ENCODE peak calls at places on chromosome 4, in four cellular contexts. D is K562, I is HepG2, C is H1. J is an unnamed sample.

GRCh38 chr4:173524218-173525117 is 5.6 kb downstream of the HAND2 start:
- DNase-seq in D (no peak), I (no peak), C (no peak), J (no peak)

GRCh38 chr4:75653845-75654503 is 19.2 kb downstream of the G3BP2 start:
- DNase-seq in D (no peak), I (peak), C (no peak), J (peak)

GRCh38 chr4:139875456-139875855 is 209.8 kb downstream of the MGST2 start:
- DNase-seq in D (no peak), I (no peak), C (peak), J (no peak)

GRCh38 chr4:184983660-184984356 is 34.5 kb upstream of the HELT start:
- DNase-seq in D (peak), I (peak), C (no peak), J (peak)

GRCh38 chr4:5827108-5828004 is 65.5 kb downstream of the CRMP1 start:
- DNase-seq in D (no peak), I (no peak), C (no peak), J (no peak)

GRCh38 chr4:153763404-153763803 is 3.6 kb upstream of the RNF175 start:
- DNase-seq in D (no peak), I (no peak), C (no peak), J (no peak)

GRCh38 chr4:186699298-186699697 is 24.4 kb downstream of the FAT1 start:
- DNase-seq in D (no peak), I (peak), C (no peak), J (no peak)

GRCh38 chr4:37370052-37370451 is 125.5 kb downstream of the NWD2 start:
- DNase-seq in D (no peak), I (no peak), C (no peak), J (no peak)

GRCh38 chr4:118270492-118270891 is 82.3 kb downstream of the PRSS12 start:
- DNase-seq in D (peak), I (peak), C (no peak), J (peak)

GRCh38 chr4:18197467-18197866 is 175.9 kb upstream of the LCORL start:
- DNase-seq in D (no peak), I (no peak), C (no peak), J (no peak)

GRCh38 chr4:186889876-186890643 is 166.4 kb upstream of the FAT1 start:
- DNase-seq in D (no peak), I (no peak), C (no peak), J (no peak)

GRCh38 chr4:177484613-177485021 is 42.4 kb upstream of the AGA start:
- DNase-seq in D (no peak), I (peak), C (no peak), J (peak)

GRCh38 chr4:11341337-11342043 is 87.2 kb downstream of the HS3ST1 start:
- DNase-seq in D (no peak), I (no peak), C (no peak), J (no peak)

GRCh38 chr4:5019274-5019673 is at the start of gene CYTL1:
- DNase-seq in D (no peak), I (no peak), C (no peak), J (no peak)

GRCh38 chr4:20805716-20806115 is 105.5 kb downstream of the PACRGL start:
- DNase-seq in D (no peak), I (no peak), C (no peak), J (no peak)

GRCh38 chr4:175431635-175432034 is 380.4 kb downstream of the GPM6A start:
- DNase-seq in D (no peak), I (no peak), C (no peak), J (no peak)

GRCh38 chr4:45925809-45926208 is 198.0 kb downstream of the GABRG1 start:
- DNase-seq in D (no peak), I (no peak), C (no peak), J (no peak)

GRCh38 chr4:54440394-54441223 is 211.5 kb downstream of the PDGFRA start:
- DNase-seq in D (peak), I (no peak), C (no peak), J (peak)

GRCh38 chr4:86926428-86927086 is 8.3 kb upstream of the AFF1 start:
- DNase-seq in D (peak), I (no peak), C (no peak), J (no peak)

GRCh38 chr4:39126256-39127095 is 55.9 kb upstream of the WDR19 start:
- DNase-seq in D (no peak), I (no peak), C (no peak), J (no peak)
- TF ChIP-seq RNF2 in D (no peak), I (no peak), C (no peak), J (no peak)

DNA sequence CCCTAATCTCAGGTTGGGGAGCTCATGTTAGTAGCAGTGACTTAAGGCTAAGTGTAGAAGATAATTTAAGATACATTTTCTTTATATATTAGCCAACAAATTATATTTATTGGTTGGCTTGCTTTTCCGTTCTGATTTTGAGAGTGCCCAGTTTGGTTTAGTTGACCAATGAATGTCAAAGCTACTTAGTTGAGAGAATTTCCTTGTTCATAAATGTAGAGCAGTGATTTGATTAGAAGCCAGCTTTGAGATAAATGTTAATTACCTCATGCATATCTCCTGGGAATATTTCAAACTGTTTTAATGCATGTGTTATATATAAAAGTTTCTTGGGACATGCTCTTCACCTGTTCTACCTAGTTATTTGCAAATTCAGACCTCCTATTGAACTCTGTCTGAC is 44.3 kb downstream of the SPATA18 start:
- DNase-seq in D (no peak), I (no peak), C (no peak), J (no peak)
- TF ChIP-seq RNF2 in D (no peak), I (no peak), C (no peak), J (no peak)

DNA sequence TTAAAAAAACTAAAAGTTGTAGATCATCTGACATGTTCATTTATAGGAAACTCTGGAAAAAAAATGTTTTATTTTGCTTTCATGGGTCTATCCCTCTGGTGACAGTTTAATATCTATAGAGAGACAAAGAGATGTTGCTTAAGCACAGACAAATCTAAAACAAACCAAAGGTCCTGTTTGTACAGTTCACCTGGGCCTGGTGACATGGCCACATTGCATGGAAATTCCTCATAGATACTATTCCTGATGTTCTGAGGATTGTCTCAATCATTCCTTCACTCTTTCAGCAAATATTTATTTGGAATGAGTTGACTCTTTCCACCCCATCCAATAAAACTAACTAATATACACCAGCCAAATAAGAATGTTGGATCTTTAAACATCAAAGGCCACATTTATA is 259.1 kb upstream of the NOCT start:
- DNase-seq in D (no peak), I (peak), C (no peak), J (no peak)
- TF ChIP-seq RNF2 in D (no peak), I (no peak), C (no peak), J (no peak)

GRCh38 chr4:145804134-145804533 is 124.2 kb downstream of the C4orf51 start:
- DNase-seq in D (no peak), I (peak), C (no peak), J (no peak)
- TF ChIP-seq RNF2 in D (no peak), I (no peak), C (no peak), J (no peak)

GRCh38 chr4:119872344-119873031 is 194.2 kb downstream of the MAD2L1 start:
- DNase-seq in D (no peak), I (no peak), C (no peak), J (no peak)
- TF ChIP-seq RNF2 in D (no peak), I (no peak), C (no peak), J (no peak)

GRCh38 chr4:99759346-99759984 is 57.2 kb upstream of the DAPP1 start:
- DNase-seq in D (no peak), I (no peak), C (no peak), J (no peak)

GRCh38 chr4:99749445-99750391 is 66.9 kb upstream of the DAPP1 start:
- DNase-seq in D (no peak), I (no peak), C (no peak), J (no peak)

GRCh38 chr4:99755223-99755944 is 61.2 kb upstream of the DAPP1 start:
- DNase-seq in D (no peak), I (no peak), C (no peak), J (no peak)

GRCh38 chr4:99759988-99760387 is 56.6 kb upstream of the DAPP1 start:
- DNase-seq in D (no peak), I (no peak), C (no peak), J (no peak)

DNA sequence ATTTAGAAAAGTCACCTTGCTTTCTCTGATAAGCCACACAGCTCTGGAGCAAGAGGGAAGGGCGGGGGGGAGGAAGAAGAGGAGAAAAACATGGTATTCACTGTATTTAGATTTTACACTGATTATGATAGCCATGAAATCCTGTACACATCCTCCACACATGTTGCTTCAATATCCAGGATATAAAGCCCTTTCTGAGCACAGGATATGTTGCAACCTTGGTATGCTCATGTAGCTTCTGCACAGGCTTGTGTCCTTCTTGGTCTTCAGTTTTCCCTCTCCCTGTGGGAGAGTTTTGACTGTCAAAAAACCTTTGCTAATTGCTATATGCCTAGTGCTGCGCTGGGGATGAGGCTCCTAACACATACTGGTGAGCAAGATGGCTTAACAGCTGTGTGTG is 61.9 kb upstream of the DAPP1 start:
- DNase-seq in D (no peak), I (no peak), C (no peak), J (no peak)
- TF ChIP-seq RNF2 in D (no peak), I (no peak), C (no peak), J (no peak)

GRCh38 chr4:12636191-12636590 is 847.9 kb downstream of the RAB28 start:
- DNase-seq in D (no peak), I (no peak), C (no peak), J (no peak)
- TF ChIP-seq RNF2 in D (no peak), I (no peak), C (no peak), J (no peak)

GRCh38 chr4:3708103-3708510 is 58.1 kb upstream of the ADRA2C start:
- DNase-seq in D (no peak), I (no peak), C (no peak), J (no peak)
- TF ChIP-seq RNF2 in D (no peak), I (no peak), C (no peak), J (no peak)

GRCh38 chr4:150176559-150176958 is 98.3 kb downstream of the DCLK2 start:
- DNase-seq in D (no peak), I (no peak), C (no peak), J (no peak)
- TF ChIP-seq RNF2 in D (no peak), I (no peak), C (no peak), J (no peak)

J was measured in A549.